ENCODE peak calls at places on chromosome 16, in seven cellular contexts. One of them, this sample, is unnamed.
A peak's percentile ranks its signal among the peaks of the same experiment; 100 is the strongest.

GRCh38 chr16:70749006-70749678 is 51.8 kb downstream of the VAC14 start:
- DNase-seq in choroid plexus epithelial cell: no peak
- DNase-seq in MM.1S: no peak
- DNase-seq in suprapubic skin: no peak
- DNase-seq in PC-3: no peak
- DNase-seq in body of pancreas: no peak
- DNase-seq in uterus: no peak
- DNase-seq in this sample: no peak

GRCh38 chr16:84426804-84427203 is 58.5 kb downstream of the ATP2C2 start:
- DNase-seq in choroid plexus epithelial cell: no peak
- DNase-seq in MM.1S: no peak
- DNase-seq in suprapubic skin: no peak
- DNase-seq in PC-3: no peak
- DNase-seq in body of pancreas: no peak
- DNase-seq in uterus: no peak
- DNase-seq in this sample: no peak

GRCh38 chr16:28012031-28012445 is 51.5 kb downstream of the GSG1L start:
- DNase-seq in choroid plexus epithelial cell: peak; percentile 60
- DNase-seq in MM.1S: no peak
- DNase-seq in suprapubic skin: no peak
- DNase-seq in PC-3: no peak
- DNase-seq in body of pancreas: no peak
- DNase-seq in uterus: no peak
- DNase-seq in this sample: no peak

GRCh38 chr16:51592535-51592934 is 441.5 kb upstream of the SALL1 start:
- DNase-seq in choroid plexus epithelial cell: no peak
- DNase-seq in MM.1S: no peak
- DNase-seq in suprapubic skin: no peak
- DNase-seq in PC-3: no peak
- DNase-seq in body of pancreas: no peak
- DNase-seq in uterus: no peak
- DNase-seq in this sample: no peak

GRCh38 chr16:85419503-85420408 is 193.4 kb upstream of the GSE1 start:
- DNase-seq in choroid plexus epithelial cell: no peak
- DNase-seq in MM.1S: no peak
- DNase-seq in suprapubic skin: no peak
- DNase-seq in PC-3: no peak
- DNase-seq in body of pancreas: peak; percentile 8
- DNase-seq in uterus: no peak
- DNase-seq in this sample: peak; percentile 61

GRCh38 chr16:73506568-73507056 is 458.7 kb upstream of the ZFHX3 start:
- DNase-seq in choroid plexus epithelial cell: no peak
- DNase-seq in MM.1S: no peak
- DNase-seq in suprapubic skin: no peak
- DNase-seq in PC-3: no peak
- DNase-seq in body of pancreas: no peak
- DNase-seq in uterus: no peak
- DNase-seq in this sample: no peak

GRCh38 chr16:89923640-89924297 is 627 bp downstream of the TUBB3 start:
- DNase-seq in choroid plexus epithelial cell: no peak
- DNase-seq in MM.1S: no peak
- DNase-seq in suprapubic skin: peak; percentile 64
- DNase-seq in PC-3: no peak
- DNase-seq in body of pancreas: no peak
- DNase-seq in uterus: no peak
- DNase-seq in this sample: no peak

GRCh38 chr16:58098207-58099096 is 30.7 kb downstream of the CFAP20 start:
- DNase-seq in choroid plexus epithelial cell: peak; percentile 48
- DNase-seq in MM.1S: no peak
- DNase-seq in suprapubic skin: no peak
- DNase-seq in PC-3: peak; percentile 35
- DNase-seq in body of pancreas: no peak
- DNase-seq in uterus: no peak
- DNase-seq in this sample: no peak

GRCh38 chr16:14455577-14455976 is 174.5 kb downstream of the PARN start:
- DNase-seq in choroid plexus epithelial cell: peak; percentile 13
- DNase-seq in MM.1S: no peak
- DNase-seq in suprapubic skin: no peak
- DNase-seq in PC-3: peak; percentile 73
- DNase-seq in body of pancreas: no peak
- DNase-seq in uterus: no peak
- DNase-seq in this sample: no peak

GRCh38 chr16:12903325-12904040 is 2.1 kb downstream of the SHISA9 start:
- DNase-seq in choroid plexus epithelial cell: no peak
- DNase-seq in MM.1S: no peak
- DNase-seq in suprapubic skin: no peak
- DNase-seq in PC-3: no peak
- DNase-seq in body of pancreas: no peak
- DNase-seq in uterus: no peak
- DNase-seq in this sample: no peak

GRCh38 chr16:57504001-57504400 is 17.7 kb upstream of the DOK4 start:
- DNase-seq in choroid plexus epithelial cell: no peak
- DNase-seq in MM.1S: no peak
- DNase-seq in suprapubic skin: no peak
- DNase-seq in PC-3: no peak
- DNase-seq in body of pancreas: no peak
- DNase-seq in uterus: no peak
- DNase-seq in this sample: no peak

GRCh38 chr16:78058165-78058564 is 35.8 kb downstream of the CLEC3A start:
- DNase-seq in choroid plexus epithelial cell: no peak
- DNase-seq in MM.1S: no peak
- DNase-seq in suprapubic skin: no peak
- DNase-seq in PC-3: no peak
- DNase-seq in body of pancreas: no peak
- DNase-seq in uterus: no peak
- DNase-seq in this sample: no peak

GRCh38 chr16:77759821-77760220 is 28.5 kb upstream of the VAT1L start:
- DNase-seq in choroid plexus epithelial cell: peak; percentile 14
- DNase-seq in MM.1S: no peak
- DNase-seq in suprapubic skin: no peak
- DNase-seq in PC-3: no peak
- DNase-seq in body of pancreas: no peak
- DNase-seq in uterus: no peak
- DNase-seq in this sample: no peak

GRCh38 chr16:35744716-35745115 is 2285.3 kb downstream of the TP53TG3F start:
- DNase-seq in choroid plexus epithelial cell: no peak
- DNase-seq in MM.1S: no peak
- DNase-seq in suprapubic skin: no peak
- DNase-seq in PC-3: peak; percentile 1
- DNase-seq in body of pancreas: no peak
- DNase-seq in uterus: no peak
- DNase-seq in this sample: no peak

GRCh38 chr16:32116080-32116479 is 137.0 kb upstream of the TP53TG3D start:
- DNase-seq in choroid plexus epithelial cell: no peak
- DNase-seq in MM.1S: peak; percentile 10
- DNase-seq in suprapubic skin: no peak
- DNase-seq in PC-3: no peak
- DNase-seq in body of pancreas: no peak
- DNase-seq in uterus: no peak
- DNase-seq in this sample: no peak

GRCh38 chr16:48949636-48950035 is 332.0 kb downstream of the CBLN1 start:
- DNase-seq in choroid plexus epithelial cell: no peak
- DNase-seq in MM.1S: no peak
- DNase-seq in suprapubic skin: no peak
- DNase-seq in PC-3: peak; percentile 57
- DNase-seq in body of pancreas: no peak
- DNase-seq in uterus: peak; percentile 26
- DNase-seq in this sample: no peak

GRCh38 chr16:13333336-13333735 is 431.9 kb downstream of the SHISA9 start:
- DNase-seq in choroid plexus epithelial cell: no peak
- DNase-seq in MM.1S: no peak
- DNase-seq in suprapubic skin: no peak
- DNase-seq in PC-3: no peak
- DNase-seq in body of pancreas: no peak
- DNase-seq in uterus: no peak
- DNase-seq in this sample: no peak

GRCh38 chr16:15672514-15673167 is 22.6 kb downstream of the NDE1 start:
- DNase-seq in choroid plexus epithelial cell: peak; percentile 98
- DNase-seq in MM.1S: no peak
- DNase-seq in suprapubic skin: peak; percentile 97
- DNase-seq in PC-3: peak; percentile 92
- DNase-seq in body of pancreas: peak; percentile 56
- DNase-seq in uterus: peak; percentile 98
- DNase-seq in this sample: peak; percentile 97

GRCh38 chr16:64615647-64616280 is 506.1 kb downstream of the CDH11 start:
- DNase-seq in choroid plexus epithelial cell: peak; percentile 50
- DNase-seq in MM.1S: peak; percentile 50
- DNase-seq in suprapubic skin: no peak
- DNase-seq in PC-3: no peak
- DNase-seq in body of pancreas: peak; percentile 13
- DNase-seq in uterus: no peak
- DNase-seq in this sample: no peak

GRCh38 chr16:69311115-69311532 is at the start of gene VPS4A:
- DNase-seq in choroid plexus epithelial cell: peak; percentile 99
- DNase-seq in MM.1S: peak; percentile 95
- DNase-seq in suprapubic skin: peak; percentile 97
- DNase-seq in PC-3: peak; percentile 92
- DNase-seq in body of pancreas: peak; percentile 98
- DNase-seq in uterus: peak; percentile 96
- DNase-seq in this sample: peak; percentile 95

GRCh38 chr16:69313469-69313868 is 2.3 kb downstream of the VPS4A start:
- DNase-seq in choroid plexus epithelial cell: no peak
- DNase-seq in MM.1S: no peak
- DNase-seq in suprapubic skin: peak; percentile 19
- DNase-seq in PC-3: no peak
- DNase-seq in body of pancreas: no peak
- DNase-seq in uterus: no peak
- DNase-seq in this sample: no peak

GRCh38 chr16:69309316-69309715 is 1.8 kb upstream of the VPS4A start:
- DNase-seq in choroid plexus epithelial cell: no peak
- DNase-seq in MM.1S: no peak
- DNase-seq in suprapubic skin: no peak
- DNase-seq in PC-3: no peak
- DNase-seq in body of pancreas: no peak
- DNase-seq in uterus: no peak
- DNase-seq in this sample: peak; percentile 86

GRCh38 chr16:69310479-69311114 is 553 bp upstream of the VPS4A start:
- DNase-seq in choroid plexus epithelial cell: no peak
- DNase-seq in MM.1S: no peak
- DNase-seq in suprapubic skin: no peak
- DNase-seq in PC-3: no peak
- DNase-seq in body of pancreas: no peak
- DNase-seq in uterus: no peak
- DNase-seq in this sample: no peak

GRCh38 chr16:69311533-69312388 is 611 bp downstream of the VPS4A start:
- DNase-seq in choroid plexus epithelial cell: peak; percentile 27
- DNase-seq in MM.1S: peak; percentile 50
- DNase-seq in suprapubic skin: peak; percentile 75
- DNase-seq in PC-3: peak; percentile 26
- DNase-seq in body of pancreas: peak; percentile 45
- DNase-seq in uterus: no peak
- DNase-seq in this sample: no peak
- TF ChIP-seq CTCF in choroid plexus epithelial cell: peak; percentile 28
- TF ChIP-seq CTCF in MM.1S: peak; percentile 13
- TF ChIP-seq CTCF in suprapubic skin: no peak
- TF ChIP-seq CTCF in PC-3: peak; percentile 35
- TF ChIP-seq CTCF in body of pancreas: no peak
- TF ChIP-seq CTCF in uterus: no peak
- TF ChIP-seq CTCF in this sample: no peak

GRCh38 chr16:20903889-20904506 is 3.4 kb downstream of the LYRM1 start:
- DNase-seq in choroid plexus epithelial cell: no peak
- DNase-seq in MM.1S: no peak
- DNase-seq in suprapubic skin: no peak
- DNase-seq in PC-3: no peak
- DNase-seq in body of pancreas: no peak
- DNase-seq in uterus: no peak
- DNase-seq in this sample: no peak

GRCh38 chr16:20906225-20906870 is 5.8 kb downstream of the LYRM1 start:
- DNase-seq in choroid plexus epithelial cell: peak; percentile 85
- DNase-seq in MM.1S: no peak
- DNase-seq in suprapubic skin: no peak
- DNase-seq in PC-3: peak; percentile 92
- DNase-seq in body of pancreas: no peak
- DNase-seq in uterus: peak; percentile 54
- DNase-seq in this sample: no peak

GRCh38 chr16:20904507-20905079 is 4.0 kb downstream of the LYRM1 start:
- DNase-seq in choroid plexus epithelial cell: peak; percentile 80
- DNase-seq in MM.1S: peak; percentile 70
- DNase-seq in suprapubic skin: no peak
- DNase-seq in PC-3: peak; percentile 75
- DNase-seq in body of pancreas: no peak
- DNase-seq in uterus: no peak
- DNase-seq in this sample: no peak

GRCh38 chr16:20905576-20905975 is 5.0 kb downstream of the LYRM1 start:
- DNase-seq in choroid plexus epithelial cell: peak; percentile 53
- DNase-seq in MM.1S: no peak
- DNase-seq in suprapubic skin: no peak
- DNase-seq in PC-3: no peak
- DNase-seq in body of pancreas: no peak
- DNase-seq in uterus: no peak
- DNase-seq in this sample: no peak

GRCh38 chr16:20906871-20907255 is 6.3 kb downstream of the LYRM1 start:
- DNase-seq in choroid plexus epithelial cell: no peak
- DNase-seq in MM.1S: no peak
- DNase-seq in suprapubic skin: no peak
- DNase-seq in PC-3: no peak
- DNase-seq in body of pancreas: no peak
- DNase-seq in uterus: no peak
- DNase-seq in this sample: no peak
- H3K4me3 ChIP-seq in choroid plexus epithelial cell: no peak overlapping the region
- H3K4me3 ChIP-seq in MM.1S: no peak overlapping the region
- H3K4me3 ChIP-seq in suprapubic skin: no peak overlapping the region
- H3K4me3 ChIP-seq in PC-3: peak overlapping the region; percentile 19
- H3K4me3 ChIP-seq in body of pancreas: no peak overlapping the region
- H3K4me3 ChIP-seq in uterus: no peak overlapping the region
- H3K4me3 ChIP-seq in this sample: no peak overlapping the region

DNA sequence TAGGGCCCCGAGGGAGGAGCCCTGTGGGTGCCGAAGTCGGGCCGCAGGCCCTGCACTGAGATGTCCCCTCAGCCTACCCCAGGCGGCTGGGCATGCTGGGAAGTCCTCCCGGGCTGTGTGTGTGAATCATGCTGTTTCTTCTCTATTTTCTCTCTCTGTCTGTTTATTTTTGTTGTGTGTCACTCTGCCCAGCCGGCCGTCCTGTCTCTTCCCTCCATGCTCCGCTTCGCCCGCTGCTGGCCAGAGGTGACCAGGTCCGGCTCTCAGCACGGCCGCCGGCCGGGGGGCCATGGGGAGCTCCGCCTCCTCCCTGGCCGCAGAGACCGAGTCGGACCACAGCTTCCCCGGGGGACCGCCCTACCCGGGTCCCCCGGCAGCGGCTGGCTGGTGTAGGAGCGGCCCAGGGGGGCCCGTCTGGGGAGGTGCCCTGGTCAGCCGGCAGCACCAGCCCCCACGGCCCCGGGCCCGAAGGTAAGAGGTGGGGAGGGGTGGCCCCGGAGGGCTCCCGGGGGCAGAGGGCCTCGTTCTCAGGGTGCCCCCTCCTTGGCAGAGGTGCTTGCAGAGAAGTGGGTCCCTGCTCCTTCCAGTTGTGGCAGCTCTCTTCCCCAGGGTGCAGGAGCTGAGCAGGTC is 12.5 kb downstream of the CAPN15 start:
- DNase-seq in choroid plexus epithelial cell: peak; percentile 79
- DNase-seq in MM.1S: no peak
- DNase-seq in suprapubic skin: no peak
- DNase-seq in PC-3: no peak
- DNase-seq in body of pancreas: no peak
- DNase-seq in uterus: no peak
- DNase-seq in this sample: no peak
- TF ChIP-seq CTCF in choroid plexus epithelial cell: peak; percentile 33
- TF ChIP-seq CTCF in MM.1S: no peak
- TF ChIP-seq CTCF in suprapubic skin: no peak
- TF ChIP-seq CTCF in PC-3: no peak
- TF ChIP-seq CTCF in body of pancreas: no peak
- TF ChIP-seq CTCF in uterus: no peak
- TF ChIP-seq CTCF in this sample: no peak

GRCh38 chr16:9798474-9798873 is 383.8 kb downstream of the GRIN2A start:
- DNase-seq in choroid plexus epithelial cell: no peak
- DNase-seq in MM.1S: no peak
- DNase-seq in suprapubic skin: no peak
- DNase-seq in PC-3: no peak
- DNase-seq in body of pancreas: no peak
- DNase-seq in uterus: peak; percentile 12
- DNase-seq in this sample: no peak
- H3K4me3 ChIP-seq in choroid plexus epithelial cell: no peak overlapping the region
- H3K4me3 ChIP-seq in MM.1S: no peak overlapping the region
- H3K4me3 ChIP-seq in suprapubic skin: no peak overlapping the region
- H3K4me3 ChIP-seq in PC-3: no peak overlapping the region
- H3K4me3 ChIP-seq in body of pancreas: no peak overlapping the region
- H3K4me3 ChIP-seq in uterus: no peak overlapping the region
- H3K4me3 ChIP-seq in this sample: no peak overlapping the region